ENCODE peak calls at places on chromosomes 7 and 10, in nine cellular contexts. One of them, this sample, is unnamed.

GRCh38 chr7:152571031-152571430 is 104.9 kb downstream of the XRCC2 start:
- DNase-seq in endothelial cell: no peak
- DNase-seq in NAMALWA: no peak
- DNase-seq in renal cortical epithelial cell: no peak
- DNase-seq in GM19239: no peak
- DNase-seq in hepatocyte: no peak
- DNase-seq in GM12891: no peak
- DNase-seq in stimulated activated CD4-positive, alpha-beta T cell treated with anti-CD3 and anti-CD28 coated beads, Interleukin-1b, Interleukin-23, amount 100 ng/mL, for 1 hour: no peak
- DNase-seq in DMS153: no peak
- DNase-seq in this sample: no peak

GRCh38 chr7:24971333-24972165 is 8.4 kb downstream of the OSBPL3 start:
- DNase-seq in hepatocyte: peak
- DNase-seq in renal cortical epithelial cell: peak
- DNase-seq in NAMALWA: no peak
- DNase-seq in GM12891: no peak
- DNase-seq in GM19239: no peak
- DNase-seq in DMS153: peak
- DNase-seq in stimulated activated CD4-positive, alpha-beta T cell treated with anti-CD3 and anti-CD28 coated beads, Interleukin-1b, Interleukin-23, amount 100 ng/mL, for 1 hour: no peak
- DNase-seq in endothelial cell: no peak
- DNase-seq in this sample: no peak

GRCh38 chr7:130372813-130373212 is 7.5 kb upstream of the CPA1 start:
- DNase-seq in NAMALWA: no peak
- DNase-seq in DMS153: no peak
- DNase-seq in endothelial cell: no peak
- DNase-seq in hepatocyte: no peak
- DNase-seq in GM19239: no peak
- DNase-seq in renal cortical epithelial cell: no peak
- DNase-seq in stimulated activated CD4-positive, alpha-beta T cell treated with anti-CD3 and anti-CD28 coated beads, Interleukin-1b, Interleukin-23, amount 100 ng/mL, for 1 hour: no peak
- DNase-seq in GM12891: no peak
- DNase-seq in this sample: no peak

GRCh38 chr10:73965890-73966768 is 31.8 kb upstream of the VCL start:
- DNase-seq in GM19239: no peak
- DNase-seq in NAMALWA: no peak
- DNase-seq in renal cortical epithelial cell: peak
- DNase-seq in hepatocyte: peak
- DNase-seq in DMS153: peak
- DNase-seq in GM12891: no peak
- DNase-seq in endothelial cell: peak
- DNase-seq in stimulated activated CD4-positive, alpha-beta T cell treated with anti-CD3 and anti-CD28 coated beads, Interleukin-1b, Interleukin-23, amount 100 ng/mL, for 1 hour: no peak
- DNase-seq in this sample: peak

GRCh38 chr7:121623130-121623872 is 227.2 kb upstream of the FAM3C start:
- DNase-seq in endothelial cell: no peak
- DNase-seq in stimulated activated CD4-positive, alpha-beta T cell treated with anti-CD3 and anti-CD28 coated beads, Interleukin-1b, Interleukin-23, amount 100 ng/mL, for 1 hour: no peak
- DNase-seq in NAMALWA: no peak
- DNase-seq in hepatocyte: no peak
- DNase-seq in GM12891: no peak
- DNase-seq in GM19239: no peak
- DNase-seq in DMS153: no peak
- DNase-seq in renal cortical epithelial cell: no peak
- DNase-seq in this sample: no peak

GRCh38 chr7:91771394-91771793 is 109.1 kb downstream of the MTERF1 start:
- DNase-seq in hepatocyte: no peak
- DNase-seq in endothelial cell: no peak
- DNase-seq in renal cortical epithelial cell: no peak
- DNase-seq in GM19239: no peak
- DNase-seq in DMS153: no peak
- DNase-seq in stimulated activated CD4-positive, alpha-beta T cell treated with anti-CD3 and anti-CD28 coated beads, Interleukin-1b, Interleukin-23, amount 100 ng/mL, for 1 hour: no peak
- DNase-seq in GM12891: no peak
- DNase-seq in NAMALWA: no peak
- DNase-seq in this sample: no peak

GRCh38 chr10:77173615-77174461 is 463.8 kb downstream of the KCNMA1 start:
- DNase-seq in NAMALWA: peak
- DNase-seq in hepatocyte: peak
- DNase-seq in endothelial cell: peak
- DNase-seq in DMS153: peak
- DNase-seq in GM12891: peak
- DNase-seq in GM19239: peak
- DNase-seq in stimulated activated CD4-positive, alpha-beta T cell treated with anti-CD3 and anti-CD28 coated beads, Interleukin-1b, Interleukin-23, amount 100 ng/mL, for 1 hour: peak
- DNase-seq in renal cortical epithelial cell: peak
- DNase-seq in this sample: peak

GRCh38 chr10:1492641-1493040 is 244.7 kb downstream of the ADARB2 start:
- DNase-seq in hepatocyte: no peak
- DNase-seq in endothelial cell: no peak
- DNase-seq in NAMALWA: no peak
- DNase-seq in renal cortical epithelial cell: no peak
- DNase-seq in GM19239: no peak
- DNase-seq in stimulated activated CD4-positive, alpha-beta T cell treated with anti-CD3 and anti-CD28 coated beads, Interleukin-1b, Interleukin-23, amount 100 ng/mL, for 1 hour: no peak
- DNase-seq in DMS153: no peak
- DNase-seq in GM12891: no peak
- DNase-seq in this sample: no peak

GRCh38 chr10:12333382-12334185 is 15.8 kb upstream of the CAMK1D start:
- DNase-seq in renal cortical epithelial cell: peak
- DNase-seq in GM19239: no peak
- DNase-seq in NAMALWA: peak
- DNase-seq in GM12891: no peak
- DNase-seq in stimulated activated CD4-positive, alpha-beta T cell treated with anti-CD3 and anti-CD28 coated beads, Interleukin-1b, Interleukin-23, amount 100 ng/mL, for 1 hour: no peak
- DNase-seq in endothelial cell: no peak
- DNase-seq in DMS153: peak
- DNase-seq in hepatocyte: peak
- DNase-seq in this sample: peak

GRCh38 chr10:132397671-132398565 is 918 bp downstream of the PWWP2B start:
- DNase-seq in GM12891: no peak
- DNase-seq in renal cortical epithelial cell: peak
- DNase-seq in DMS153: no peak
- DNase-seq in hepatocyte: peak
- DNase-seq in GM19239: no peak
- DNase-seq in NAMALWA: peak
- DNase-seq in endothelial cell: no peak
- DNase-seq in stimulated activated CD4-positive, alpha-beta T cell treated with anti-CD3 and anti-CD28 coated beads, Interleukin-1b, Interleukin-23, amount 100 ng/mL, for 1 hour: no peak
- DNase-seq in this sample: no peak

This sample was measured in tibial nerve.